ENCODE peak calls at places on chromosomes 12 and 14, in seven cellular contexts. Z is kidney; M is ovary; U is heart left ventricle; V is AG09309; X is activated T-helper 1 cell treated with Interleukin-2 at 50 U/mL for 16 hours; G is activated CD4-positive, CD25-positive, alpha-beta regulatory T cell. C is an unnamed sample.

GRCh38 chr12:45458238-45458637 is 242.3 kb downstream of the ANO6 start:
- DNase-seq in Z (no peak), M (no peak), U (no peak), V (no peak), X (no peak), G (no peak), C (no peak)

GRCh38 chr14:34699873-34700621 is 14.3 kb downstream of the CFL2 start:
- DNase-seq in Z (no peak), M (no peak), U (no peak), V (peak), X (no peak), G (no peak), C (no peak)

GRCh38 chr14:100665518-100666032 is 61.1 kb upstream of the DLK1 start:
- DNase-seq in Z (peak), M (peak), U (no peak), V (no peak), X (no peak), G (no peak), C (no peak)

GRCh38 chr14:73743431-73743931 is 29.3 kb upstream of the PNMA1 start:
- DNase-seq in Z (peak), M (no peak), U (peak), V (no peak), X (peak), G (no peak), C (no peak)

GRCh38 chr12:127153996-127154395 is 1113.0 kb upstream of the TMEM132C start:
- DNase-seq in Z (no peak), M (no peak), U (no peak), V (no peak), X (no peak), G (no peak), C (no peak)

GRCh38 chr14:92633724-92634123 is 114.7 kb downstream of the LGMN start:
- DNase-seq in Z (no peak), M (no peak), U (no peak), V (no peak), X (no peak), G (no peak), C (peak)

GRCh38 chr12:132422057-132423043 is 67.6 kb upstream of the FBRSL1 start:
- DNase-seq in Z (no peak), M (no peak), U (no peak), V (no peak), X (no peak), G (no peak), C (no peak)

GRCh38 chr14:100149789-100150611 is 9.4 kb downstream of the DEGS2 start:
- DNase-seq in Z (no peak), M (no peak), U (no peak), V (no peak), X (no peak), G (no peak), C (no peak)

GRCh38 chr12:100504820-100505219 is 31.2 kb downstream of the NR1H4 start:
- DNase-seq in Z (peak), M (no peak), U (no peak), V (no peak), X (no peak), G (no peak), C (no peak)

GRCh38 chr14:51335521-51335920 is 95.5 kb downstream of the TMX1 start:
- DNase-seq in Z (peak), M (peak), U (peak), V (no peak), X (no peak), G (no peak), C (peak)

GRCh38 chr12:43964966-43965365 is 129.1 kb downstream of the TMEM117 start:
- DNase-seq in Z (no peak), M (no peak), U (no peak), V (no peak), X (no peak), G (no peak), C (no peak)

GRCh38 chr12:14395059-14395778 is 29.7 kb downstream of the ATF7IP start:
- DNase-seq in Z (no peak), M (no peak), U (no peak), V (no peak), X (no peak), G (no peak), C (no peak)

GRCh38 chr12:66596189-66596588 is 82.7 kb downstream of the GRIP1 start:
- DNase-seq in Z (no peak), M (no peak), U (no peak), V (no peak), X (no peak), G (no peak), C (no peak)

GRCh38 chr14:52025310-52025709 is 36.0 kb downstream of the RTRAF start:
- DNase-seq in Z (no peak), M (no peak), U (no peak), V (peak), X (no peak), G (no peak), C (no peak)

GRCh38 chr12:104588048-104588942 is 131.5 kb downstream of the CHST11 start:
- DNase-seq in Z (peak), M (no peak), U (no peak), V (no peak), X (no peak), G (no peak), C (no peak)

GRCh38 chr14:89681086-89682018 is 264.3 kb upstream of the FOXN3 start:
- DNase-seq in Z (no peak), M (no peak), U (no peak), V (no peak), X (no peak), G (peak), C (no peak)

GRCh38 chr12:64611430-64612286 is 1.4 kb downstream of the RASSF3 start:
- DNase-seq in Z (peak), M (peak), U (peak), V (no peak), X (no peak), G (no peak), C (peak)

GRCh38 chr12:116962197-116962596 is 51.4 kb downstream of the FBXW8 start:
- DNase-seq in Z (no peak), M (no peak), U (no peak), V (no peak), X (no peak), G (no peak), C (no peak)

GRCh38 chr12:45464699-45465098 is 248.8 kb downstream of the ANO6 start:
- DNase-seq in Z (no peak), M (no peak), U (no peak), V (no peak), X (no peak), G (no peak), C (no peak)

GRCh38 chr12:16119618-16120017 is 157.9 kb downstream of the SLC15A5 start:
- DNase-seq in Z (no peak), M (no peak), U (no peak), V (no peak), X (no peak), G (no peak), C (no peak)

GRCh38 chr12:121095544-121096198 is 37.0 kb upstream of the P2RX7 start:
- DNase-seq in Z (peak), M (peak), U (peak), V (no peak), X (peak), G (peak), C (peak)

GRCh38 chr12:10392394-10392930 is 2.6 kb upstream of the KLRK1 start:
- DNase-seq in Z (peak), M (no peak), U (peak), V (peak), X (no peak), G (no peak), C (no peak)

GRCh38 chr12:69269736-69270135 is 30.4 kb downstream of the CPSF6 start:
- DNase-seq in Z (no peak), M (no peak), U (no peak), V (no peak), X (no peak), G (no peak), C (no peak)

GRCh38 chr12:132218915-132219314 is 74.7 kb downstream of the NOC4L start:
- DNase-seq in Z (peak), M (no peak), U (no peak), V (no peak), X (peak), G (no peak), C (no peak)

GRCh38 chr12:127507336-127507735 is 759.6 kb upstream of the TMEM132C start:
- DNase-seq in Z (no peak), M (no peak), U (no peak), V (no peak), X (no peak), G (no peak), C (no peak)

GRCh38 chr12:50603817-50604639 is 99.2 kb downstream of the DIP2B start:
- DNase-seq in Z (no peak), M (peak), U (peak), V (peak), X (no peak), G (no peak), C (no peak)

GRCh38 chr12:6958609-6959375 is 7.6 kb downstream of the PTPN6 start:
- DNase-seq in Z (peak), M (no peak), U (peak), V (no peak), X (peak), G (peak), C (peak)

GRCh38 chr14:31326111-31326510 is 94.2 kb downstream of the HEATR5A start:
- DNase-seq in Z (no peak), M (no peak), U (no peak), V (no peak), X (no peak), G (no peak), C (no peak)

GRCh38 chr14:102212845-102213244 is 73.1 kb downstream of the WDR20 start:
- DNase-seq in Z (peak), M (no peak), U (no peak), V (no peak), X (no peak), G (no peak), C (peak)

C was measured in posterior vena cava.